ENCODE peak calls at places on chromosome 22, in four cellular contexts. One of them, this sample, is unnamed.
A peak's percentile ranks its signal among the peaks of the same experiment; 100 is the strongest.

GRCh38 chr22:26502688-26503561 is 9.3 kb downstream of the TFIP11 start:
- DNase-seq in HCT116: no peak
- DNase-seq in K562: no peak
- DNase-seq in suprapubic skin: no peak
- DNase-seq in this sample: no peak

GRCh38 chr22:23053912-23054530 is 16.3 kb upstream of the GNAZ start:
- DNase-seq in HCT116: no peak
- DNase-seq in K562: no peak
- DNase-seq in suprapubic skin: no peak
- DNase-seq in this sample: no peak

GRCh38 chr22:46088541-46089311 is 61.6 kb upstream of the PPARA start:
- DNase-seq in HCT116: no peak
- DNase-seq in K562: no peak
- DNase-seq in suprapubic skin: peak; percentile 75
- DNase-seq in this sample: no peak

GRCh38 chr22:45877036-45877380 is 100.0 kb downstream of the WNT7B start:
- DNase-seq in HCT116: no peak
- DNase-seq in K562: no peak
- DNase-seq in suprapubic skin: no peak
- DNase-seq in this sample: no peak

GRCh38 chr22:27284314-27284713 is 517.2 kb downstream of the MN1 start:
- DNase-seq in HCT116: no peak
- DNase-seq in K562: no peak
- DNase-seq in suprapubic skin: no peak
- DNase-seq in this sample: no peak

GRCh38 chr22:43275545-43275981 is 67.6 kb downstream of the SCUBE1 start:
- DNase-seq in HCT116: peak; percentile 56
- DNase-seq in K562: peak; percentile 34
- DNase-seq in suprapubic skin: no peak
- DNase-seq in this sample: no peak

GRCh38 chr22:45549739-45550138 is 47.1 kb downstream of the FBLN1 start:
- DNase-seq in HCT116: no peak
- DNase-seq in K562: no peak
- DNase-seq in suprapubic skin: no peak
- DNase-seq in this sample: no peak

GRCh38 chr22:26436903-26437515 is 7.9 kb downstream of the ASPHD2 start:
- DNase-seq in HCT116: no peak
- DNase-seq in K562: no peak
- DNase-seq in suprapubic skin: no peak
- DNase-seq in this sample: peak; percentile 60

GRCh38 chr22:23289851-23290724 is 109.8 kb downstream of the BCR start:
- DNase-seq in HCT116: no peak
- DNase-seq in K562: peak; percentile 90
- DNase-seq in suprapubic skin: no peak
- DNase-seq in this sample: no peak

GRCh38 chr22:38032681-38033521 is 24.3 kb upstream of the PICK1 start:
- DNase-seq in HCT116: no peak
- DNase-seq in K562: no peak
- DNase-seq in suprapubic skin: no peak
- DNase-seq in this sample: no peak

GRCh38 chr22:19530751-19531150 is 6.5 kb upstream of the CLDN5 start:
- DNase-seq in HCT116: no peak
- DNase-seq in K562: peak; percentile 30
- DNase-seq in suprapubic skin: no peak
- DNase-seq in this sample: no peak

GRCh38 chr22:44658371-44658953 is 43.5 kb upstream of the PRR5 start:
- DNase-seq in HCT116: no peak
- DNase-seq in K562: no peak
- DNase-seq in suprapubic skin: peak; percentile 81
- DNase-seq in this sample: no peak

GRCh38 chr22:46462726-46463371 is 74.6 kb downstream of the CELSR1 start:
- DNase-seq in HCT116: peak; percentile 90
- DNase-seq in K562: peak; percentile 13
- DNase-seq in suprapubic skin: no peak
- DNase-seq in this sample: no peak

GRCh38 chr22:37657590-37658132 is 862 bp upstream of the PDXP start:
- DNase-seq in HCT116: no peak
- DNase-seq in K562: no peak
- DNase-seq in suprapubic skin: no peak
- DNase-seq in this sample: no peak

GRCh38 chr22:19576460-19577421 is 52.5 kb upstream of the CLDN5 start:
- DNase-seq in HCT116: no peak
- DNase-seq in K562: peak; percentile 91
- DNase-seq in suprapubic skin: no peak
- DNase-seq in this sample: no peak

GRCh38 chr22:37425800-37426531 is 1.3 kb downstream of the ELFN2 start:
- DNase-seq in HCT116: no peak
- DNase-seq in K562: no peak
- DNase-seq in suprapubic skin: no peak
- DNase-seq in this sample: no peak

GRCh38 chr22:32957093-32957835 is 100.9 kb downstream of the SYN3 start:
- DNase-seq in HCT116: no peak
- DNase-seq in K562: no peak
- DNase-seq in suprapubic skin: no peak
- DNase-seq in this sample: no peak

GRCh38 chr22:42271191-42271813 is 849 bp upstream of the TCF20 start:
- DNase-seq in HCT116: no peak
- DNase-seq in K562: no peak
- DNase-seq in suprapubic skin: no peak
- DNase-seq in this sample: no peak
- H3K4me3 ChIP-seq in HCT116: peak overlapping the region; percentile 38
- H3K4me3 ChIP-seq in K562: peak overlapping the region; percentile 31
- H3K4me3 ChIP-seq in suprapubic skin: peak overlapping the region; percentile 99
- H3K4me3 ChIP-seq in this sample: peak overlapping the region; percentile 99

GRCh38 chr22:36156515-36157419 is 3.8 kb downstream of the APOL3 start:
- DNase-seq in HCT116: no peak
- DNase-seq in K562: peak; percentile 55
- DNase-seq in suprapubic skin: peak; percentile 91
- DNase-seq in this sample: peak; percentile 66

GRCh38 chr22:36162127-36163034 is 1.8 kb upstream of the APOL3 start:
- DNase-seq in HCT116: no peak
- DNase-seq in K562: no peak
- DNase-seq in suprapubic skin: no peak
- DNase-seq in this sample: no peak

GRCh38 chr22:36163497-36163896 is 2.9 kb upstream of the APOL3 start:
- DNase-seq in HCT116: no peak
- DNase-seq in K562: no peak
- DNase-seq in suprapubic skin: no peak
- DNase-seq in this sample: no peak

GRCh38 chr22:36164621-36165020 is 4.1 kb upstream of the APOL3 start:
- DNase-seq in HCT116: no peak
- DNase-seq in K562: no peak
- DNase-seq in suprapubic skin: no peak
- DNase-seq in this sample: no peak

DNA sequence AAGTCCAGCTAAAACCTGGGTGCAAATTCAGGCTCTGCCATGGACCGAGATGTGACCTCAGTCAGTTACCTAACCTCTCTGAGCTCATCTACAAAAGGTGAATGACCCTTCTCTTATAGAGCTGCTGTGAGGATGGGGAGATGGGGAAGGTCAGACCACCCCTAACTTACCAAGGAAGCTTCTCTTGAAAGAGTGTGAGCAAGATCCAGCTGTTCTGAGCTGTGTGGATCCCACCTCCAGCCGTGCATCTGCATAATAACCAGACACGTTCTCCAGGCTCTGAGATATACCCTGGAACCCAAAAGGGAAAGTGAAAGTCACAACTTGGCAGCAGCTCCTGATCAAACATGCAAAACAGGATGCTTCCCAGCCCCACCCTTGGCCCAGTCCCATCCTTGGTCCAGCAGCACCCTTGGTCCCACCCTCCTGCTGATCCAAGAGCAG is at the start of gene APOL3:
- DNase-seq in HCT116: no peak
- DNase-seq in K562: no peak
- DNase-seq in suprapubic skin: peak; percentile 88
- DNase-seq in this sample: peak; percentile 86
- TF ChIP-seq POLR2AphosphoS5 in HCT116: no peak
- TF ChIP-seq POLR2AphosphoS5 in K562: no peak
- TF ChIP-seq POLR2AphosphoS5 in suprapubic skin: no peak
- TF ChIP-seq POLR2AphosphoS5 in this sample: peak; percentile 90

GRCh38 chr22:30262917-30263741 is 3.5 kb downstream of the OSM start:
- DNase-seq in HCT116: no peak
- DNase-seq in K562: peak; percentile 71
- DNase-seq in suprapubic skin: no peak
- DNase-seq in this sample: peak; percentile 52

GRCh38 chr22:30265131-30265720 is 1.4 kb downstream of the OSM start:
- DNase-seq in HCT116: no peak
- DNase-seq in K562: no peak
- DNase-seq in suprapubic skin: no peak
- DNase-seq in this sample: no peak

GRCh38 chr22:30265851-30266444 is 703 bp downstream of the OSM start:
- DNase-seq in HCT116: no peak
- DNase-seq in K562: peak; percentile 74
- DNase-seq in suprapubic skin: no peak
- DNase-seq in this sample: no peak

GRCh38 chr22:30262112-30262511 is 4.5 kb downstream of the OSM start:
- DNase-seq in HCT116: no peak
- DNase-seq in K562: no peak
- DNase-seq in suprapubic skin: no peak
- DNase-seq in this sample: no peak

DNA sequence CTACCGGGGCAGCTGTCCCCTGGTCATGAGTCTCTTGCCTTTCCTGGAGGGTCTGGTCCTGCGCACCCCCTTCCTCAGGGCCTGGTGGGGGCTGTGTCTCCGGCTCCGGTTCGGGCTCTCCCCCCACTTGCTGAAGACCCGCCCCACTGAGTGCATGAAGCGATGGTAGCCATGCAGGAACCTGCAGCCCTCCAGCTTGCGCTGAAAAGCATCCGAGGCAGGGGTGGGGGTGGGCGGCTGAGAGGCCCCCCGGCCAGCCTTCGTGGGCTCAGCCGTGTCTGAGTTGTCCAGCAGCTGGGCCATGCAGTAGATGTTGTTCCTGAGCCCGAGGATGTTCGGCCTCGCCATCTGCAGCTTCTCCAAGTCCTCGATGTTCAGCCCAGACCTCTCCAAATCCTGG is 2.8 kb downstream of the OSM start:
- DNase-seq in HCT116: no peak
- DNase-seq in K562: no peak
- DNase-seq in suprapubic skin: no peak
- DNase-seq in this sample: no peak
- H3K4me3 ChIP-seq in HCT116: no peak overlapping the region
- H3K4me3 ChIP-seq in K562: no peak overlapping the region
- H3K4me3 ChIP-seq in suprapubic skin: no peak overlapping the region
- H3K4me3 ChIP-seq in this sample: no peak overlapping the region

GRCh38 chr22:31104869-31105268 is 2.5 kb downstream of the SELENOM start:
- DNase-seq in HCT116: no peak
- DNase-seq in K562: no peak
- DNase-seq in suprapubic skin: no peak
- DNase-seq in this sample: no peak

GRCh38 chr22:31106001-31106571 is 1.3 kb downstream of the SELENOM start:
- DNase-seq in HCT116: no peak
- DNase-seq in K562: no peak
- DNase-seq in suprapubic skin: no peak
- DNase-seq in this sample: no peak

GRCh38 chr22:31103899-31104694 is 3.3 kb downstream of the SELENOM start:
- DNase-seq in HCT116: no peak
- DNase-seq in K562: no peak
- DNase-seq in suprapubic skin: no peak
- DNase-seq in this sample: no peak

GRCh38 chr22:31106651-31107205 is 640 bp downstream of the SELENOM start:
- DNase-seq in HCT116: no peak
- DNase-seq in K562: no peak
- DNase-seq in suprapubic skin: no peak
- DNase-seq in this sample: no peak

GRCh38 chr22:31105282-31105929 is 2.0 kb downstream of the SELENOM start:
- DNase-seq in HCT116: no peak
- DNase-seq in K562: no peak
- DNase-seq in suprapubic skin: no peak
- DNase-seq in this sample: no peak
- TF ChIP-seq POLR2AphosphoS5 in HCT116: no peak
- TF ChIP-seq POLR2AphosphoS5 in K562: no peak
- TF ChIP-seq POLR2AphosphoS5 in suprapubic skin: no peak
- TF ChIP-seq POLR2AphosphoS5 in this sample: no peak

GRCh38 chr22:49672013-49672516 is 155.6 kb downstream of the BRD1 start:
- DNase-seq in HCT116: no peak
- DNase-seq in K562: no peak
- DNase-seq in suprapubic skin: no peak
- DNase-seq in this sample: no peak
- H3K4me3 ChIP-seq in HCT116: no peak overlapping the region
- H3K4me3 ChIP-seq in K562: no peak overlapping the region
- H3K4me3 ChIP-seq in suprapubic skin: no peak overlapping the region
- H3K4me3 ChIP-seq in this sample: no peak overlapping the region

DNA sequence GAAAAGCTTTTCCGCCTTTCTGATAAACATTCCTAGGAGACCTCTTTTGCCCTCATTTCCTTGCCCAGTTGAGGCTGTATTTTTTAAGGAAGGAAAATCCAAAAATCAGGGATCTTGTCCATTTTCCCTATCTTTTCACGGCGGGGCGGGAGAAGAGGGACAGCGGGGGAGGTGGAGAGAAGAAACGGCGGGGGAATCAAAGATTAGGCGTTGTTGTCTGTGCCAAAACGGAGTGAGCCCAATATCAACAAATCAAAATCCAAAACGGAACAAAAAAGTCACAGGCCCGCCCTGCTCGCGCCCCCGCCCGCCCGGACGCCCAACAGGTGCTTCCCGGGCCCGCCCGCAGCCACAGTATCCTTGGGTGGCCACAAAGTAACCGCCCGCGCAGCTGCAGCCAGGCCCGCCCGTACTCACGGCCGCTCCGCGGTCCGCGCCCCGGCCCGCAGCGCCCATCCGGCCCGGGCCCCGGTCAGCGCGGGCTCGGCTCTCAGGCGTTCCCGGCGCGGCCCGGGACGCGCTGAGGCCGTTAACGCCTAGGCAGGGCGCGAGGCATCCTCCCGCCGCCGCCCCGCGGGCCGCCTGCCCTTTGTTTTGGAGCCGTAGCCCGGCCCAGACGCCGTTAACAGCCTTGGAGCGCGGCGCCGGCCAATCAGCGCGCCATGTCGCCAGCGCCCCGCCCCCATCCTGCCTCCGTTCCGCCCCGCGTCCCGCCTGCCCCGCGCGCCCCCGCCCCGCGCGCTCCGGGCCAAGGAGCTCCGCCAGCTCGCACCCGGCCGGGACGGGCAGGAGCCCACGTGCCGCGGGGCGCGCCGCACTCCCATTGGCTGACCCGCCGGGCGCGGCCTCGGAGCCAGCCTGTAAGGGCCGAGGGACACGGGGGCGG is at the start of gene YPEL1:
- DNase-seq in HCT116: peak; percentile 70
- DNase-seq in K562: peak; percentile 100
- DNase-seq in suprapubic skin: peak; percentile 96
- DNase-seq in this sample: peak; percentile 96
- TF ChIP-seq POLR2AphosphoS5 in HCT116: peak; percentile 62
- TF ChIP-seq POLR2AphosphoS5 in K562: no peak
- TF ChIP-seq POLR2AphosphoS5 in suprapubic skin: no peak
- TF ChIP-seq POLR2AphosphoS5 in this sample: peak; percentile 93

This sample was measured in prostate gland.